ENCODE peak calls at places on chromosomes 2 and 18, in four cellular contexts. P is neural progenitor cell, E is fibroblast of lung, X is adrenal gland. Z is an unnamed sample. For H3K4me1, the result is how much of the 10 kb centered on the place peaks cover.

GRCh38 chr18:48915621-48916425 is 34.9 kb downstream of the SMAD7 start:
- DNase-seq in X (no peak), E (peak), P (no peak), Z (no peak)

GRCh38 chr18:78244779-78245178 is 734.8 kb upstream of the SALL3 start:
- DNase-seq in X (no peak), E (no peak), P (no peak), Z (no peak)

GRCh38 chr2:15800489-15801329 is 139.6 kb upstream of the MYCN start:
- DNase-seq in P (peak), X (no peak), E (no peak), Z (no peak)

GRCh38 chr2:239002591-239002959 is 154.7 kb downstream of the TWIST2 start:
- DNase-seq in P (no peak), E (no peak), X (no peak), Z (no peak)

GRCh38 chr2:175698076-175698475 is 304.0 kb downstream of the LNPK start:
- DNase-seq in P (no peak), E (no peak), X (no peak), Z (no peak)

GRCh38 chr2:200376422-200377142 is 70.1 kb downstream of the SPATS2L start:
- DNase-seq in X (no peak), E (no peak), P (no peak), Z (no peak)

GRCh38 chr2:65724752-65725151 is 292.4 kb upstream of the SPRED2 start:
- DNase-seq in E (no peak), P (no peak), X (no peak), Z (no peak)

GRCh38 chr2:105431367-105432088 is 32.7 kb upstream of the FHL2 start:
- DNase-seq in X (peak), E (peak), P (no peak), Z (no peak)

GRCh38 chr2:69469375-69469774 is 32.1 kb upstream of the NFU1 start:
- DNase-seq in X (no peak), P (no peak), E (no peak), Z (no peak)

GRCh38 chr2:148756292-148756975 is 111.9 kb downstream of the EPC2 start:
- DNase-seq in X (no peak), E (peak), P (no peak), Z (no peak)

GRCh38 chr2:240124651-240125030 is 11.5 kb downstream of the COPS9 start:
- DNase-seq in X (peak), E (no peak), P (no peak), Z (no peak)

GRCh38 chr2:25903216-25903776 is 25.0 kb upstream of the ASXL2 start:
- DNase-seq in E (no peak), P (no peak), X (no peak), Z (no peak)

GRCh38 chr2:173998386-173998785 is 33.2 kb upstream of the SP3 start:
- DNase-seq in E (no peak), X (no peak), P (no peak), Z (no peak)

GRCh38 chr2:69163556-69163955 is 150.6 kb downstream of the ANTXR1 start:
- DNase-seq in X (no peak), P (no peak), E (no peak), Z (no peak)

GRCh38 chr2:234308073-234308813 is 188.6 kb downstream of the ARL4C start:
- DNase-seq in E (peak), X (no peak), P (no peak), Z (no peak)

GRCh38 chr2:126832038-126832437 is 66.7 kb upstream of the TEX51 start:
- DNase-seq in P (no peak), X (no peak), E (no peak), Z (no peak)

GRCh38 chr2:217256261-217256660 is 396.4 kb upstream of the TNP1 start:
- DNase-seq in E (peak), X (no peak), P (peak), Z (no peak)

GRCh38 chr18:54801374-54801773 is 26.9 kb upstream of the RAB27B start:
- DNase-seq in P (no peak), X (no peak), E (no peak), Z (no peak)

GRCh38 chr18:70127307-70127828 is 78.1 kb downstream of the RTTN start:
- DNase-seq in X (no peak), P (no peak), E (no peak), Z (no peak)

GRCh38 chr2:23460228-23460627 is 75.2 kb downstream of the KLHL29 start:
- DNase-seq in P (no peak), E (peak), X (peak), Z (no peak)

GRCh38 chr2:204027105-204027504 is 90.5 kb downstream of the ICOS start:
- DNase-seq in E (peak), P (no peak), X (no peak), Z (no peak)

GRCh38 chr18:63207154-63207790 is 112.3 kb downstream of the BCL2 start:
- DNase-seq in X (no peak), E (no peak), P (no peak), Z (no peak)

GRCh38 chr2:85796549-85797262 is 42.9 kb downstream of the ATOH8 start:
- DNase-seq in X (no peak), E (no peak), P (peak), Z (no peak)

GRCh38 chr2:159071190-159071915 is 102.9 kb downstream of the TANC1 start:
- DNase-seq in X (no peak), P (no peak), E (peak), Z (no peak)

GRCh38 chr2:215950009-215950408 is 63.3 kb downstream of the MREG start:
- DNase-seq in P (peak), X (no peak), E (peak), Z (no peak)

GRCh38 chr2:10877691-10878111 is 34.0 kb upstream of the KCNF1 start:
- DNase-seq in E (no peak), P (no peak), X (no peak), Z (no peak)

GRCh38 chr18:14978962-14979535 is 231.1 kb downstream of the ANKRD30B start:
- DNase-seq in P (no peak), X (peak), E (no peak), Z (no peak)

GRCh38 chr2:7269993-7270392 is 352.8 kb downstream of the RNF144A start:
- DNase-seq in E (no peak), P (no peak), X (no peak), Z (no peak)

GRCh38 chr2:85796046-85796548 is 42.3 kb downstream of the ATOH8 start:
- DNase-seq in E (peak), X (no peak), P (no peak), Z (no peak)

GRCh38 chr2:146537477-146537876 is 1307.4 kb upstream of the ACVR2A start:
- DNase-seq in P (no peak), E (no peak), X (no peak), Z (no peak)

GRCh38 chr2:111178730-111179405 is 58.2 kb downstream of the BCL2L11 start:
- DNase-seq in E (peak), P (no peak), X (no peak), Z (no peak)

GRCh38 chr18:34947711-34948125 is 93.5 kb upstream of the MAPRE2 start:
- DNase-seq in P (no peak), X (no peak), E (peak), Z (no peak)

GRCh38 chr18:75504469-75504868 is 77.0 kb upstream of the SMIM21 start:
- DNase-seq in X (no peak), E (no peak), P (no peak), Z (no peak)

GRCh38 chr18:38307919-38308318 is 742.3 kb upstream of the CELF4 start:
- DNase-seq in X (no peak), E (no peak), P (no peak), Z (no peak)

GRCh38 chr2:188852752-188853151 is 121.4 kb upstream of the COL3A1 start:
- DNase-seq in P (no peak), X (no peak), E (peak), Z (no peak)

GRCh38 chr18:32469190-32469611 is 1.5 kb downstream of the GAREM1 start:
- DNase-seq in X (peak), E (peak), P (peak), Z (no peak)
- TF ChIP-seq CTCF in X (peak), E (peak), P (peak), Z (no peak)

GRCh38 chr18:50315100-50315871 is 27.8 kb upstream of the CXXC1 start:
- DNase-seq in E (no peak), P (no peak), X (no peak), Z (no peak)
- H3K4me1 ChIP-seq in E (under half), P (under half), X (under half), Z (under half)

DNA sequence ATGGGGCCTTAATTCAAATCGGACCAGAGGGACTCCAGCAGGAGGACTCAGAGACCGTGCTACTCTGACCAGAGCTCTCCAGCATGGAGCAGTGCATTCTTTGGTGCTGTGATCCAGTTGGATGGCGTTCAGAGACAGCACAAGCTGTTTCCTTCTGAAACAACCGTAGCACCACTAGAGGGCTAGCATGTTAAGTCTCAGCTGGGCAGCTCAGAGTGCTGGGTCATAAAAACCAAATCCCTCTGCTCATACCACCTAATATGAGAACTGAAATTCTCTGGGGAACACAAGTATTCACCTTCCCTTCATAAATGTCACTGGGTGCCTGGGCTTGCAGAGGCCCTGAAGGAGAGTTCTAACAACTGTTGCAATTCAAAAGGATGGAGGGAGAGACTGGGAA is 97.7 kb upstream of the TFCP2L1 start:
- DNase-seq in E (no peak), X (no peak), P (peak), Z (no peak)
- TF ChIP-seq CTCF in E (no peak), X (no peak), P (no peak), Z (no peak)

GRCh38 chr18:12317664-12318333 is 9.8 kb downstream of the TUBB6 start:
- DNase-seq in P (no peak), E (peak), X (no peak), Z (no peak)

GRCh38 chr18:12318857-12319256 is 10.8 kb downstream of the TUBB6 start:
- DNase-seq in P (no peak), E (no peak), X (no peak), Z (no peak)

GRCh38 chr18:12324991-12325725 is 17.1 kb downstream of the TUBB6 start:
- DNase-seq in E (no peak), X (peak), P (no peak), Z (no peak)

GRCh38 chr18:12318334-12318697 is 10.3 kb downstream of the TUBB6 start:
- DNase-seq in P (no peak), E (no peak), X (no peak), Z (no peak)

DNA sequence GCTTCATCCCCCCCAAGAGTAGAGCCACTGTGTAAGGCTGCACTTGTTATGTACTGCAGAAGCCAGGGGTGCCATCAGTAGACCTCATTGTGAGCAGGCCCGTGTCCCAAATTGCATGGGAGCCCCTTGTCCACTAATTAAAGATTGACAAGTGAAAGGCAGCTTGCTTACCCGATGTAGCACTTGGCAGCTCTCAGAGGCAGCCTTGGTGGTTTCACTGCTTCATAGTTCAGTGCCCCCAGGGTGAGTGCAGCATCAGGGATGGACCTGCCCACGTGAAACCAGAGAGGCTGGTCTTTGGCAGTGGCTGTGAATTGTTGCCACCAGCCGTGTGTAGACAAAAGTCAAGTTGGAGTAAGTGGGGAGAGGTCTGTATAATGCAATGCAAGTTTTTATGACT is 13.3 kb downstream of the TUBB6 start:
- DNase-seq in X (no peak), E (no peak), P (no peak), Z (no peak)
- H3K4me1 ChIP-seq in X (under half), E (under half), P (under half), Z (under half)

GRCh38 chr2:2706306-2706705 is 375.2 kb upstream of the MYT1L start:
- DNase-seq in P (no peak), E (no peak), X (no peak), Z (peak)

GRCh38 chr2:2705871-2706270 is 374.8 kb upstream of the MYT1L start:
- DNase-seq in P (no peak), E (no peak), X (no peak), Z (peak)

GRCh38 chr2:2703127-2703526 is 372.1 kb upstream of the MYT1L start:
- DNase-seq in P (no peak), E (no peak), X (no peak), Z (no peak)

GRCh38 chr2:2703792-2704191 is 372.7 kb upstream of the MYT1L start:
- DNase-seq in X (no peak), E (no peak), P (peak), Z (no peak)

DNA sequence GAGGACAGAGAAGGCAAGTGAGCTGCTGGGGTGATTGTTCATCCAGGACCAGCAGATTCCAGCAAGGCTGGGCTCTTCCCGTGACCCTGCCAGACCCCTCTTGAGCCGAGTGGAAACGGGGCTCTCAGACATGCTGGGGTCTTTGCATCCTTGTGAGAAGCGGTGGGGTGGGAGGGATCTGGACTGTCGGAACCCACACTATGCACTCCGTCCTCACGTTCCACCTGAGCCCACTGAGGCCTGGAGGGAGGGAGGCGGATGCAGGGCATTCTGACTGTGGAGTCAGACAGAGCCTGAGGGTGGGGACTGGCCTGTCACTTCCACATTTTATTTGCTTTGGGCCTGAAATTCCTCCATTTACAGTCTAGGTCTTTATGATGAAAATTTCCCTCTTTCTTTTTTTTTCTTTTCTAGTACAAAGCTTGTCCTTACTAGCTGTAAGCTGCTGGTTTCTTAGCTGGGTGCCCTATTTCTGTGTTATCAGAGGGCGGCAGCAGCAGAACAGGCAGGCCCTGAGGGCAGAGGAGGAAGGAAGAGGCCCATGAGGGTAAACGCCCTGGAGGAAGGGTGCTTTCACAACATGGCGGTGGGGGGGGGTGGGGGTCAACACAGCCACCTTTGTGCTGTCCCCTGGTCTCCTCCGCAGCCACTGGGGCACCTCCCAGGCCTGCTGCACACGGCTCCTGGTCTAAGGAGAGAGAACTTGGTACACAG is 373.5 kb upstream of the MYT1L start:
- DNase-seq in E (no peak), X (no peak), P (no peak), Z (no peak)
- TF ChIP-seq CTCF in E (no peak), X (no peak), P (no peak), Z (no peak)

DNA sequence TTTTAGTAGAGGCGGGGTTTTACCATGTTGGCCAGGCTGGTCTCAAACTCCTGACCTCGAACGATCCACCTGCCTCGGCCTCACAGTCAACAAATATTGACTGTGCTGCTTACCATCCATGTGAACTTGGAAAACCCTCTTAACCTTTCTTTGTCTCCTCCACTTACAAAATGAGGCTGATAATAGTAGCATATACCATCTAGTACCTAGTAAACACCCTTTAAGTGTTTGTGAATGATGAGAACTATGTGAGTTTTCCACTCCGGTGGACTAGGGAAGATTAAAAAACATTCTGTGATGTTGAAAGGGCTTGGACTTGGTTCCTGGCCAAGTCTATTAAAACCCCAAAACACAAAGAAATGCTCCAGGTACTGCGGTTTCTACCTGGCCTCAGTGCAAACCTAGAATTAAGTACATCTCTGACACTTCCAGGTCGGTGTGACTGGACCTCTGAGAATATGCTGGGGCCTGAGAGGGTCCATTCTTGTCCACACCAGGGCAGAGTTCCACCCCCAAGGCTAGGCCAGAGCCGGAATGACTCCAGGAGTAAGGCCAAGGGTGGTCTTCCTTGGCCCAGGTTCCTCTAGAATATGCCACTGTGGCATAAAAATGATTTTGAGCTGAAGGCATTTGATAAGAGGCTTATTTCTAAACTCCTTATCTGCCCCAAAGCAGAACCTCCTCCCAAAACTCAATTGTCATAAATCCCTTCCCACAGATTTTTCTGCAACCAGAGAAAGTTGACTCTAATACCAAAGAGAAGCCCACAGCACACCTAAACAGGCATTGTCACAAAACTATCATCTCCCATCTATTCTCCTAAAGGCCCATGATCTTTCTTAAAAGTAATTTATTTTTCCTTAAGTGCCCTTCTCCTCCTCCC is 217.5 kb downstream of the TGIF1 start:
- DNase-seq in P (no peak), E (no peak), X (no peak), Z (no peak)
- H3K4me1 ChIP-seq in P (under half), E (under half), X (under half), Z (under half)

DNA sequence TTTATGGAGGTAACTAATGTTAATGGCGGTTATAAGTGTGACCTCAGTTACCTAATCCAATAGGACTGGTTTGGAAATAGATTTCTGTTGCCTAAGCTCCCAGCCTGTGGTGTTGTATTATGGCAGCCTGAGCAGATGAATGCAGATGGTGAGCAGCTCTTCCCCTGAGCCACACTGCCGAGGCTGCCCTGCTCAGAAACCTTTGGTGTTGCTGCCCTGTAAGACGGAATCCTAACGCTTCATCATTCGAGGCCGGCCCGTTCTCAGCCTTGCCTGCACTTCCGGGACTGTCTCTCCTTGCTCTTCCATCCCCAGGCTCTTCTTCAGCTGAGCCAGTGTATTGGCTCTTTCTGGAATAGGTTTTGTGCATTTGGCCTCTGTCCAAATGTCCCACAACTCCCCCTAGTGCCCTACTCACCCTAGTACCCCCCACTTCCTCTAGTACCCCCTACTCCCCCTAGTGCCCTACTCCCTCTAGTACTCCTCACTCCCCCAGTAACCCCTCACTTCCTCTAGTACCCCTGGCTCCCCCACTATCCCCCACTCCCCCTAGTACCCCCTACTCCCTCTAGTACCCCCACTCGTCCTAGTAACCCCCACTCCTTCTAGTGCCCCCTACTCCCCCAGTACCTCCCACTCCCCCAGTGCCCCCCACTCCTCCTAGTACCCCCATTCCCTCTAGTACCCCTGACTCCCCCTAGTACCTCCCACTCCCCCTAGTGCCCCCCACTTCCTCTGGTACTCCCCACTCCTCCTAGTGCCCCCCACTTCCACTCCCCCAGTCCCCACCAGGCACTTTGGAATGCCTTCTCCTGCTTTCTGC is 106.0 kb upstream of the TAF1B start:
- DNase-seq in P (no peak), X (no peak), E (no peak), Z (no peak)
- TF ChIP-seq CTCF in P (no peak), X (no peak), E (no peak), Z (no peak)